ENCODE peak calls at places on chromosomes 12 and 14, in four cellular contexts. M, J, A and L are unnamed samples.

GRCh38 chr12:88801227-88802225 is 221.3 kb upstream of the KITLG start:
- DNase-seq in A (no peak), M (no peak), J (no peak), L (no peak)

GRCh38 chr12:89882051-89882450 is 173.4 kb upstream of the ATP2B1 start:
- DNase-seq in J (peak), M (no peak), A (no peak), L (no peak)

GRCh38 chr14:29749327-29749726 is 178.3 kb downstream of the PRKD1 start:
- DNase-seq in A (no peak), M (no peak), J (no peak), L (no peak)

GRCh38 chr14:101600336-101600890 is 39.1 kb downstream of the DIO3 start:
- DNase-seq in A (no peak), M (no peak), J (no peak), L (no peak)

GRCh38 chr14:68282479-68283377 is 463.1 kb downstream of the RAD51B start:
- DNase-seq in M (peak), A (no peak), J (no peak), L (no peak)

GRCh38 chr12:95978774-95979173 is 17.4 kb downstream of the HAL start:
- DNase-seq in J (no peak), A (no peak), M (no peak), L (no peak)

GRCh38 chr14:58238252-58239247 is 6.1 kb upstream of the PSMA3 start:
- DNase-seq in M (no peak), J (no peak), A (peak), L (peak)

GRCh38 chr12:70849265-70849960 is 71.1 kb downstream of the PTPRR start:
- DNase-seq in J (no peak), A (peak), M (no peak), L (peak)

GRCh38 chr14:76863724-76864407 is 37.7 kb downstream of the LRRC74A start:
- DNase-seq in M (no peak), A (no peak), J (no peak), L (no peak)

GRCh38 chr12:32455607-32456063 is 56.3 kb downstream of the FGD4 start:
- DNase-seq in J (peak), A (peak), M (no peak), L (peak)

GRCh38 chr14:101147848-101148247 is 244.3 kb upstream of the RTL1 start:
- DNase-seq in J (no peak), A (no peak), M (no peak), L (no peak)

GRCh38 chr14:61152851-61153364 is 128.2 kb downstream of the TMEM30B start:
- DNase-seq in J (no peak), A (no peak), M (no peak), L (no peak)

GRCh38 chr12:46946137-46946536 is 120.3 kb upstream of the SLC38A4 start:
- DNase-seq in J (no peak), M (no peak), A (peak), L (no peak)

GRCh38 chr12:9961106-9961505 is 10.1 kb upstream of the CLEC12A start:
- DNase-seq in A (no peak), J (no peak), M (no peak), L (no peak)

GRCh38 chr12:52581481-52581880 is 7.8 kb upstream of the KRT74 start:
- DNase-seq in J (no peak), A (peak), M (no peak), L (no peak)

GRCh38 chr12:86727151-86727550 is 471.0 kb upstream of the MGAT4C start:
- DNase-seq in A (peak), M (no peak), J (no peak), L (no peak)

GRCh38 chr14:72599579-72600470 is 294.1 kb downstream of the DPF3 start:
- DNase-seq in M (no peak), J (peak), A (no peak), L (no peak)

GRCh38 chr12:75692883-75693282 is 181.5 kb upstream of the KRR1 start:
- DNase-seq in A (no peak), J (no peak), M (no peak), L (no peak)

GRCh38 chr12:132018193-132018916 is 68.6 kb downstream of the EP400 start:
- DNase-seq in A (no peak), J (no peak), M (no peak), L (no peak)

GRCh38 chr12:107912421-107913004 is 138.0 kb downstream of the ASCL4 start:
- DNase-seq in J (peak), A (peak), M (peak), L (peak)

GRCh38 chr14:28151931-28152330 is 614.7 kb upstream of the FOXG1 start:
- DNase-seq in A (no peak), J (no peak), M (no peak), L (no peak)

GRCh38 chr12:22100952-22101748 is 55.1 kb downstream of the CMAS start:
- DNase-seq in M (no peak), A (peak), J (peak), L (peak)